ENCODE peak calls at places on chromosome 13, in four cellular contexts. M is H9, O is mesendoderm, S is H1. F is an unnamed sample.

GRCh38 chr13:36432106-36432544 is at the start of gene CCNA1:
- DNase-seq in S (peak), M (peak), O (peak), F (no peak)

GRCh38 chr13:101624210-101624922 is 171.9 kb downstream of the ITGBL1 start:
- DNase-seq in O (peak), M (peak), S (no peak), F (peak)

GRCh38 chr13:83563499-83563898 is 318.8 kb downstream of the SLITRK1 start:
- DNase-seq in S (no peak), M (peak), O (peak), F (no peak)

GRCh38 chr13:27770809-27771208 is 21.5 kb upstream of the GSX1 start:
- DNase-seq in S (no peak), M (peak), O (peak), F (peak)

GRCh38 chr13:27298849-27299248 is 28.2 kb downstream of the RASL11A start:
- DNase-seq in M (no peak), O (no peak), S (no peak), F (no peak)

GRCh38 chr13:71866173-71867091 is 572 bp downstream of the DACH1 start:
- DNase-seq in M (peak), O (peak), S (peak), F (no peak)

GRCh38 chr13:93882086-93882651 is 597.3 kb downstream of the DCT start:
- DNase-seq in M (no peak), S (no peak), O (no peak), F (peak)

GRCh38 chr13:42152495-42152894 is 104.0 kb downstream of the DGKH start:
- DNase-seq in O (no peak), S (no peak), M (no peak), F (no peak)

GRCh38 chr13:40452741-40453665 is 213.4 kb downstream of the FOXO1 start:
- DNase-seq in M (no peak), O (no peak), S (no peak), F (peak)

GRCh38 chr13:111247552-111247951 is 72.9 kb upstream of the TEX29 start:
- DNase-seq in O (no peak), M (no peak), S (peak), F (no peak)

GRCh38 chr13:74461011-74461410 is 326.8 kb upstream of the KLF12 start:
- DNase-seq in S (no peak), O (no peak), M (no peak), F (no peak)

GRCh38 chr13:40126301-40127085 is 471.0 kb downstream of the COG6 start:
- DNase-seq in M (no peak), O (no peak), S (no peak), F (no peak)

GRCh38 chr13:107716741-107717140 is 498.6 kb downstream of the LIG4 start:
- DNase-seq in O (no peak), S (no peak), M (no peak), F (no peak)

GRCh38 chr13:77040076-77040475 is 13.1 kb upstream of the FBXL3 start:
- DNase-seq in M (no peak), S (no peak), O (no peak), F (no peak)

GRCh38 chr13:95226932-95227718 is 74.1 kb downstream of the ABCC4 start:
- DNase-seq in M (no peak), O (no peak), S (no peak), F (no peak)

GRCh38 chr13:23025848-23026608 is 154.8 kb upstream of the SGCG start:
- DNase-seq in O (peak), S (no peak), M (no peak), F (no peak)

GRCh38 chr13:97134364-97135095 is 87.6 kb upstream of the MBNL2 start:
- DNase-seq in M (no peak), O (no peak), S (no peak), F (peak)

DNA sequence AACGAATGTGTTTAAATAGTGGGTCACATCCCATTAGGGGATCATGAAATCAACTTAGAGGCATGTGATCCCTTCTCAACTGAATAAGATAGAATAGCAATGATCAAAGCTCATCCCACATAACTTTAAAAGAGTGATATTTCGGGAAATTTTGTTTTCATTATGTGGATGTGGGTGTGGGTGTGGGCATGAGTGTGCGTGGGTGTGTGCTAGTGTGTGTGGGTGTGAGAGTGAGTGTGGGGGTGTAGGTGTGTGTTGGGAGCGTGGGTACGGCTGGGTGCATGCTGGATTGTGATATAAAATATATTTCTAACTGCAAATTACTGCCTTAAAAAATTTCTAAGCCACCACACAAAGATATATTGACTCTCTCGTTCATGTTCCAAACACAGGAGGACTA is 15.9 kb downstream of the RXFP2 start:
- DNase-seq in S (no peak), M (no peak), O (no peak), F (no peak)
- H4K5ac ChIP-seq in S (no peak), M (no peak), O (no peak), F (peak)

DNA sequence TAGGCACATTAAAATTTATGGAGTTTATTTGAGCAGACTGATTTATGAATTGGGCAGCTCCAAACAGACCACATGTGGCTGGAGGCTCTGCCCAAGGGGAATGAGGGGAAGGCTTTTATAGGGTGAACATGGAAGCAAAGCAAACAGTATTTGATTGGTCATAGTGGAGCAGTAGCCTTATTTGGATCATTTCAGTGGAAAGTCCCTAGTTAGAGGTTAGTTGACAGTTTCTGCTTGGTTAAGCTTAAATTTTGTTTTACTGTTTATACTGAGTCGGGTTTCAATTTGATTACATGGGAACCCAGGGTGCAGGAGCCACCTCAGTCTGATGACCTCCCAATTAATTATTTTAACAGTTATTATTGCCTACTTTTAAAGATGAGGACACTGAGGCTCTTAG is 140.5 kb downstream of the NDFIP2 start:
- DNase-seq in M (no peak), S (no peak), O (no peak), F (no peak)
- H3K4me2 ChIP-seq in M (no peak), S (no peak), O (no peak), F (no peak)

DNA sequence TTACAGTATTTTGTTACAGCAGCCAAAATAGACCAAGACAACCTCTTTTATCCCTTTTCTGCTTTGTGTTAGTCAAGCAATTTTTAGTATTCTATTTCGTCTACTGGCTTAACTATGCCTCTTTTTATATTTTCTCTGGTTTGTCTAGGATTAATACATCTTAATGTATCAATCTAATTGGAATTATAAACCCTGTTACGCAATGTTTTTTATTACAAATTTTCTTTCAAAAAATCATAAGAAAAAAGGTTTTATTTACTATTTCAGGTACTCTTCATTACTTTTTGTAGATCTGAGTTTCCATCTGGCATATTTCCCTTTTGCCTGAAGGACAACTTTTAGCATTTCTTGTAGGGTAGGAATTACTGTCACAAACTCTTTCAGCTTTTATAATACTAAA is 275.3 kb downstream of the DIAPH3 start:
- DNase-seq in M (no peak), S (no peak), O (no peak), F (no peak)
- H4K5ac ChIP-seq in M (no peak), S (no peak), O (no peak), F (no peak)

GRCh38 chr13:80371840-80372509 is 31.0 kb upstream of the SPRY2 start:
- DNase-seq in M (no peak), S (no peak), O (no peak), F (no peak)
- H3K4me2 ChIP-seq in M (no peak), S (no peak), O (no peak), F (no peak)

DNA sequence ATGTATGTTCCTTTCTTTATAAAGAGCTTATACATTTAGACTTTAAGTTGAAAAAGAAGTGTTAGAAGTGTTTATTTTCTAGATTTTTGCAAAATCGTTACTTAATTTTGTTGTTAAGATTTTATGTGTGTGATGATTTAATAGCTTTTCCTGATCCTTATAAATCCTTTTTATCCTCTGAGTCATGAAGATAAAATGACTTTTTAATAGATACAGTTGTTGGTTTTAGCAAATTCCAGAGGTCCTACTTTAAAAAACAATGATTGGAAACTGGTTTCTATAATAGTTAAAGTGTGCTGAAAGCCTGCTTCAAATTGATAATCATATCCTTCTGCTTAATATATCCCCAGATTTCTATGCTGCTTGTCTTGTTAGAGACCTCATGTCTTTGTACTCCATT is 39.0 kb downstream of the RNASEH2B start:
- DNase-seq in S (no peak), O (no peak), M (no peak), F (peak)
- H4K5ac ChIP-seq in S (no peak), O (no peak), M (no peak), F (no peak)

GRCh38 chr13:99425485-99426341 is 75.6 kb upstream of the TM9SF2 start:
- DNase-seq in M (peak), O (no peak), S (no peak), F (no peak)
- H3K4me2 ChIP-seq in M (no peak), O (no peak), S (no peak), F (no peak)

DNA sequence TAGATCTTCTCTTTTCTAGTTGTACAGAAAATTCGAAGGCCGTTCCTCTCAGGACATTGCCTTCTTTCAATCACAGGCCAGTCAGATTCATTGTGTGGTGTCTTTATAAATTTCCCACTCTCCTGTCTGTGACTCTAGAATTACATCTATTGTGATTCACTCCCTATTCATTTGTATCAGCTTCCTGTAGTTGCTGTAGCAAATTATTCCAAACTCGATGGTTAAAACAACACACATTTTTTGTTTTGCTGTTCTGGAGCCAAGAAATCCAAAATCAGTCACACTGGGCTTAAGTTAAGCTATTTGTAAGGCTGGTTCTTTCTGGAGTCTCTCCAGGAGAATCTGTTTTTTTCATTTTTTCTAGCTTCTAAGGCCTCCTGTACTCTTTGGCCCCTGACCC is 1486.9 kb upstream of the SLC10A2 start:
- DNase-seq in M (no peak), S (no peak), O (no peak), F (peak)
- H4K5ac ChIP-seq in M (no peak), S (no peak), O (no peak), F (no peak)

GRCh38 chr13:79806821-79807220 is 325.9 kb downstream of the NDFIP2 start:
- DNase-seq in O (peak), M (no peak), S (no peak), F (no peak)
- H3K4me2 ChIP-seq in O (no peak), M (no peak), S (no peak), F (no peak)

F was measured in IMR-90.